ENCODE peak calls at places on chromosomes 5 and 9, in six cellular contexts. G is PC-3, T is GM23338, C is OCI-LY7, X is HCT116, A is PC-9. I is an unnamed sample.

GRCh38 chr5:106677057-106677456 is 993.7 kb downstream of the EFNA5 start:
- DNase-seq in G (no peak), T (no peak), C (no peak), X (no peak), A (no peak), I (no peak)

GRCh38 chr9:131478421-131478868 is 24.3 kb upstream of the POMT1 start:
- DNase-seq in G (peak; percentile 33), T (peak; percentile 87), C (peak; percentile 74), X (peak; percentile 3), A (peak; percentile 20), I (peak; percentile 88)

GRCh38 chr5:58958701-58959100 is 375.8 kb downstream of the RAB3C start:
- DNase-seq in G (no peak), T (peak; percentile 31), C (no peak), X (no peak), A (no peak), I (no peak)

GRCh38 chr5:116766470-116766947 is 191.9 kb upstream of the SEMA6A start:
- DNase-seq in G (peak; percentile 32), T (no peak), C (no peak), X (peak; percentile 69), A (no peak), I (no peak)

GRCh38 chr5:3878267-3878666 is 282.6 kb downstream of the IRX1 start:
- DNase-seq in G (no peak), T (no peak), C (no peak), X (no peak), A (no peak), I (no peak)

GRCh38 chr9:23769307-23769935 is 56.6 kb downstream of the ELAVL2 start:
- DNase-seq in G (peak; percentile 93), T (peak; percentile 74), C (no peak), X (no peak), A (no peak), I (no peak)

GRCh38 chr5:132263548-132264261 is 6.2 kb downstream of the PDLIM4 start:
- DNase-seq in G (peak; percentile 72), T (no peak), C (no peak), X (no peak), A (peak; percentile 29), I (no peak)

GRCh38 chr9:129350143-129350935 is 172.3 kb upstream of the IER5L start:
- DNase-seq in G (no peak), T (no peak), C (no peak), X (no peak), A (no peak), I (no peak)

GRCh38 chr9:114361542-114361941 is 26.2 kb downstream of the AKNA start:
- DNase-seq in G (no peak), T (no peak), C (no peak), X (no peak), A (no peak), I (no peak)

GRCh38 chr9:98314381-98315066 is 59.1 kb upstream of the TBC1D2 start:
- DNase-seq in G (peak; percentile 12), T (no peak), C (no peak), X (no peak), A (no peak), I (no peak)

GRCh38 chr5:107428303-107428761 is 242.4 kb downstream of the EFNA5 start:
- DNase-seq in G (no peak), T (no peak), C (no peak), X (no peak), A (no peak), I (no peak)

GRCh38 chr9:119963798-119964372 is 594.6 kb upstream of the BRINP1 start:
- DNase-seq in G (peak; percentile 40), T (peak; percentile 95), C (no peak), X (peak; percentile 33), A (peak; percentile 46), I (no peak)

GRCh38 chr9:133100518-133101355 is 20.3 kb downstream of the RALGDS start:
- DNase-seq in G (no peak), T (no peak), C (no peak), X (no peak), A (no peak), I (no peak)

GRCh38 chr5:138160706-138161105 is 17.7 kb downstream of the BRD8 start:
- DNase-seq in G (no peak), T (no peak), C (no peak), X (no peak), A (no peak), I (no peak)

GRCh38 chr9:15967068-15967467 is 414.2 kb downstream of the CCDC171 start:
- DNase-seq in G (no peak), T (no peak), C (no peak), X (no peak), A (no peak), I (no peak)

GRCh38 chr5:2577637-2578036 is 173.8 kb downstream of the IRX2 start:
- DNase-seq in G (no peak), T (no peak), C (no peak), X (no peak), A (no peak), I (no peak)

GRCh38 chr5:119071573-119071874 is 637 bp downstream of the DMXL1 start:
- DNase-seq in G (no peak), T (peak; percentile 24), C (peak; percentile 43), X (no peak), A (no peak), I (peak; percentile 67)

GRCh38 chr9:14561929-14562386 is 131.3 kb downstream of the ZDHHC21 start:
- DNase-seq in G (peak; percentile 1), T (peak; percentile 53), C (no peak), X (no peak), A (no peak), I (no peak)

GRCh38 chr5:180338001-180338707 is 15.0 kb downstream of the GFPT2 start:
- DNase-seq in G (no peak), T (no peak), C (no peak), X (no peak), A (no peak), I (no peak)

GRCh38 chr9:10048994-10049393 is 563.8 kb downstream of the PTPRD start:
- DNase-seq in G (no peak), T (no peak), C (no peak), X (no peak), A (no peak), I (no peak)

GRCh38 chr9:115373000-115373709 is 255.2 kb upstream of the TNC start:
- DNase-seq in G (peak; percentile 96), T (no peak), C (no peak), X (peak; percentile 96), A (peak; percentile 77), I (no peak)

GRCh38 chr9:22976454-22976853 is 529.8 kb downstream of the DMRTA1 start:
- DNase-seq in G (peak; percentile 69), T (no peak), C (no peak), X (no peak), A (no peak), I (no peak)

GRCh38 chr5:32254987-32255900 is 57.5 kb downstream of the MTMR12 start:
- DNase-seq in G (no peak), T (no peak), C (no peak), X (no peak), A (no peak), I (no peak)

GRCh38 chr5:88394531-88395185 is 126.0 kb upstream of the TMEM161B start:
- DNase-seq in G (no peak), T (peak; percentile 59), C (no peak), X (no peak), A (no peak), I (no peak)

GRCh38 chr5:88401671-88402070 is 133.0 kb upstream of the TMEM161B start:
- DNase-seq in G (no peak), T (no peak), C (no peak), X (no peak), A (no peak), I (no peak)

GRCh38 chr5:88396126-88396525 is 127.5 kb upstream of the TMEM161B start:
- DNase-seq in G (no peak), T (no peak), C (no peak), X (no peak), A (no peak), I (no peak)

GRCh38 chr5:88396635-88397285 is 128.1 kb upstream of the TMEM161B start:
- DNase-seq in G (no peak), T (peak; percentile 62), C (no peak), X (no peak), A (no peak), I (no peak)

DNA sequence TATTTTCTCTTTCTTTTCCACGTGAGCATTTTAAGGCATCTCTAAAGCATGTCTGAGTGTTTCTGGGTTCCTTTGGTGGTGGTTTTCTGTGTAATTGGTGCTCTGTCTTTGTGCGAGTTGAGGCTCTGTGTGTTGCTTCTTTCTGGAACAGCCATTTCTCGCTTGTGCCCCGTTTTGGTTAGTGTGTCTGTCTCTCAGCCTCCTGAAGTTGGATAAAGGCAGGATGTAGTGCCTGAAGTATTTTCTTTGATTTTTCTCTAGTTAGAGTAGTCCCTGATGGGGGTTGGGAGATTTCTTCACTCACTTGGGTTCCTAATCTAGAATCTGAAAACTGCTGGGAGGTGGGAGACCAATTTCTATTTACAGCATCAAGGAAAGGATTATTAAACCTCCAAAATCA is 129.7 kb upstream of the TMEM161B start:
- DNase-seq in G (no peak), T (no peak), C (no peak), X (no peak), A (no peak), I (no peak)
- H3K4me2 ChIP-seq in G (no peak overlapping the region), T (peak overlapping the region; percentile 76), C (no peak overlapping the region), X (no peak overlapping the region), A (no peak overlapping the region), I (no peak overlapping the region)

GRCh38 chr5:148343603-148344230 is 8.4 kb downstream of the SPINK9 start:
- DNase-seq in G (no peak), T (peak; percentile 5), C (no peak), X (no peak), A (no peak), I (no peak)
- H3K9me2 ChIP-seq in G (no peaks in the 10 kb centered on the region), T (no peaks in the 10 kb centered on the region), C (no peaks in the 10 kb centered on the region), X (no peaks in the 10 kb centered on the region), A (no peaks in the 10 kb centered on the region), I (no peaks in the 10 kb centered on the region)

GRCh38 chr5:9361835-9362234 is 184.0 kb downstream of the SEMA5A start:
- DNase-seq in G (peak; percentile 97), T (peak; percentile 95), C (peak; percentile 58), X (peak; percentile 6), A (peak; percentile 49), I (peak; percentile 90)
- H3K4me2 ChIP-seq in G (no peak overlapping the region), T (no peak overlapping the region), C (no peak overlapping the region), X (no peak overlapping the region), A (no peak overlapping the region), I (no peak overlapping the region)

GRCh38 chr9:126383395-126384104 is 56.9 kb downstream of the MVB12B start:
- DNase-seq in G (peak; percentile 61), T (no peak), C (no peak), X (no peak), A (no peak), I (no peak)

GRCh38 chr9:126386088-126386487 is 59.5 kb downstream of the MVB12B start:
- DNase-seq in G (peak; percentile 43), T (peak; percentile 58), C (peak; percentile 11), X (no peak), A (peak; percentile 24), I (peak; percentile 53)

GRCh38 chr9:126386814-126387213 is 60.2 kb downstream of the MVB12B start:
- DNase-seq in G (no peak), T (no peak), C (no peak), X (no peak), A (no peak), I (no peak)

GRCh38 chr9:126388964-126389363 is 62.3 kb downstream of the MVB12B start:
- DNase-seq in G (no peak), T (no peak), C (no peak), X (no peak), A (no peak), I (no peak)

DNA sequence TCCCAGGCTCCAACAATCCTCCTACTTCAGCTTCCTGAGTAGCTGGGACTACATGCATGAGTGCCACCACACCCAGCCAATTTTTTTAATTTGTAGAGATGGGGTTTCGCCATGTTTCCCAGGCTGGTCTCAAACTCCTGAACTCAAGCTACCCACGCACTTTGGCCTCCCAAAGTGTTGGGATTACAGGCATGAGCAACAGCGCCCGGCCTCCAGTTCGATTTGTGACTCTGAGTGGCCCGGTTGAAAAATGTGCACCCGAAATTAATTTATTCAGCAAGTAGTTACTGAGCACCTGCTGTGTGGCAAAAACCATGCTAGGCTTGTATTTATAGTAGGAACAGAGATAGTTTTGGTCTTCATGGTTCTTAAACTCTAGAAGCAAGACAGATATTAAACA is 58.3 kb downstream of the MVB12B start:
- DNase-seq in G (no peak), T (no peak), C (no peak), X (no peak), A (no peak), I (no peak)
- H3K9me2 ChIP-seq in G (no peaks in the 10 kb centered on the region), T (no peaks in the 10 kb centered on the region), C (no peaks in the 10 kb centered on the region), X (no peaks in the 10 kb centered on the region), A (no peaks in the 10 kb centered on the region), I (no peaks in the 10 kb centered on the region)